ENCODE peak calls at places on chromosomes 16 and 17, in five cellular contexts. U is HL-60; I is stimulated activated naive B cell treated with anti-CD40 and anti-IgM and Interleukin-4, amounts not matched to agents 10 μg/mL and 1 μg/mL and 100 μg/mL, for 72 hours; R is left kidney; C is H54. L is an unnamed sample.
A peak's percentile ranks its signal among the peaks of the same experiment; 100 is the strongest.

GRCh38 chr16:84643677-84644076 is 4.6 kb upstream of the KLHL36 start:
- DNase-seq in U (no peak), I (no peak), R (no peak), C (no peak), L (no peak)

GRCh38 chr17:21242026-21242700 is 11.0 kb downstream of the NATD1 start:
- DNase-seq in U (no peak), I (no peak), R (peak; percentile 21), C (peak; percentile 45), L (no peak)

GRCh38 chr17:31452101-31452500 is 60.6 kb downstream of the RAB11FIP4 start:
- DNase-seq in U (no peak), I (no peak), R (no peak), C (no peak), L (no peak)

GRCh38 chr17:73340093-73340596 is 28.3 kb upstream of the CDC42EP4 start:
- DNase-seq in U (peak; percentile 25), I (no peak), R (no peak), C (peak; percentile 93), L (no peak)

GRCh38 chr17:57808882-57809281 is 41.0 kb downstream of the MRPS23 start:
- DNase-seq in U (no peak), I (no peak), R (no peak), C (no peak), L (no peak)

GRCh38 chr17:28242791-28243190 is 76.2 kb upstream of the TMEM97 start:
- DNase-seq in U (no peak), I (no peak), R (no peak), C (no peak), L (no peak)

GRCh38 chr16:89344314-89344828 is 126.9 kb downstream of the ZNF778 start:
- DNase-seq in U (no peak), I (no peak), R (peak; percentile 57), C (no peak), L (no peak)

GRCh38 chr17:40450175-40450574 is 6.9 kb downstream of the IGFBP4 start:
- DNase-seq in U (no peak), I (no peak), R (peak; percentile 46), C (no peak), L (peak; percentile 52)

GRCh38 chr17:11969565-11969964 is 27.7 kb downstream of the ZNF18 start:
- DNase-seq in U (no peak), I (no peak), R (no peak), C (no peak), L (no peak)

GRCh38 chr17:17446666-17447155 is 30.1 kb upstream of the MED9 start:
- DNase-seq in U (no peak), I (no peak), R (no peak), C (no peak), L (no peak)